ENCODE peak calls at places on chromosomes 6 and 20, in four cellular contexts. Y, U, D and M are unnamed samples.

GRCh38 chr6:169026175-169026574 is 227.5 kb downstream of the THBS2 start:
- DNase-seq in U (no peak), Y (no peak), D (no peak), M (no peak)

GRCh38 chr6:159404296-159404695 is 235.1 kb downstream of the FNDC1 start:
- DNase-seq in D (no peak), U (no peak), Y (no peak), M (no peak)

GRCh38 chr6:37868447-37868825 is 48.9 kb downstream of the ZFAND3 start:
- DNase-seq in D (no peak), U (no peak), Y (no peak), M (no peak)

GRCh38 chr6:40227735-40228134 is 293.5 kb upstream of the MOCS1 start:
- DNase-seq in D (no peak), Y (no peak), U (no peak), M (no peak)

GRCh38 chr20:30513050-30513628 is 744.3 kb upstream of the DEFB115 start:
- DNase-seq in D (no peak), U (no peak), Y (no peak), M (no peak)

GRCh38 chr20:25632940-25633790 is 9.4 kb upstream of the NANP start:
- DNase-seq in U (no peak), Y (no peak), D (no peak), M (no peak)

GRCh38 chr6:72783035-72783434 is 161.2 kb downstream of the KCNQ5 start:
- DNase-seq in D (no peak), Y (no peak), U (no peak), M (no peak)

GRCh38 chr20:10667077-10667401 is 6.8 kb downstream of the JAG1 start:
- DNase-seq in D (no peak), U (peak; percentile 43), Y (no peak), M (no peak)

GRCh38 chr6:157535354-157536217 is 154.6 kb downstream of the ZDHHC14 start:
- DNase-seq in U (peak; percentile 37), Y (no peak), D (no peak), M (no peak)

GRCh38 chr6:148854992-148855391 is 108.2 kb downstream of the UST start:
- DNase-seq in D (no peak), U (no peak), Y (no peak), M (no peak)

GRCh38 chr6:44043479-44044153 is 83.6 kb downstream of the MRPL14 start:
- DNase-seq in D (no peak), U (peak; percentile 64), Y (no peak), M (no peak)

GRCh38 chr6:112717401-112717800 is 370.3 kb downstream of the RFPL4B start:
- DNase-seq in Y (no peak), U (no peak), D (no peak), M (no peak)

GRCh38 chr20:57476073-57476526 is 48.8 kb downstream of the CTCFL start:
- DNase-seq in Y (no peak), U (no peak), D (no peak), M (no peak)

GRCh38 chr6:88636871-88637270 is 326.5 kb downstream of the RNGTT start:
- DNase-seq in Y (no peak), D (no peak), U (no peak), M (no peak)

GRCh38 chr6:161021543-161021942 is 30.0 kb downstream of the MAP3K4 start:
- DNase-seq in Y (no peak), D (no peak), U (no peak), M (no peak)

GRCh38 chr6:83252717-83253116 is 59.6 kb downstream of the RWDD2A start:
- DNase-seq in Y (no peak), U (no peak), D (peak; percentile 51), M (no peak)

GRCh38 chr20:9617062-9617461 is 102.7 kb downstream of the LAMP5 start:
- DNase-seq in D (peak; percentile 23), U (peak; percentile 29), Y (no peak), M (peak; percentile 50)

GRCh38 chr20:48295445-48295903 is 510.2 kb upstream of the SULF2 start:
- DNase-seq in D (peak; percentile 79), Y (no peak), U (peak; percentile 49), M (peak; percentile 18)

GRCh38 chr6:41199427-41200246 is 1.3 kb downstream of the TREML2 start:
- DNase-seq in D (no peak), U (no peak), Y (no peak), M (no peak)

GRCh38 chr20:36352843-36353553 is 46.9 kb downstream of the DLGAP4 start:
- DNase-seq in U (no peak), Y (no peak), D (no peak), M (no peak)

GRCh38 chr6:32401564-32401963 is 5.4 kb downstream of the BTNL2 start:
- DNase-seq in U (no peak), D (no peak), Y (no peak), M (no peak)

GRCh38 chr6:32397252-32397920 is 9.6 kb downstream of the BTNL2 start:
- DNase-seq in D (no peak), Y (no peak), U (no peak), M (no peak)

GRCh38 chr6:32393660-32394420 is 13.1 kb downstream of the BTNL2 start:
- DNase-seq in U (no peak), D (no peak), Y (no peak), M (peak; percentile 36)

GRCh38 chr6:32396028-32396427 is 11.0 kb downstream of the BTNL2 start:
- DNase-seq in U (no peak), D (no peak), Y (no peak), M (no peak)
- TF ChIP-seq CTCF in U (no peak), D (no peak), Y (no peak), M (no peak)

DNA sequence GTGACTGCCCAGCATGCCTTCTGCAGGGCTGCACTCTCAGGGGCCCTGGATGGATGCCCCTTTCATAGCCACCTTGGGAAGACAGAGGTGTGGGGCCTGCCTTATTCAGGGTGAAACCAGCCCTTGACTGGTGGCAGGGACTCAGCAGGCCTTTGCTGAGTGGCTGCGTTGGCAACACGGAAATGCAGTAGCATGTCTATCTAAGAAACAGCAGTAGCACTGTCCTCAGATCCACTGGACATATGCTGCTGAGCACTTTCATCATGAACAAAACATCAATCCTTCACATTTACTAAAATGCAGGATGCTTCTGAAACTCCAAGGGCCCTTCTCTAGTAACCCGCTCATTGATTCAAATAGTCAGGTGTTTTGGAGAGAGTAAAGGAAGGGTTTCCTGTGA is 4.9 kb upstream of the TBXT start:
- DNase-seq in U (no peak), Y (no peak), D (no peak), M (no peak)
- TF ChIP-seq CTCF in U (no peak), Y (no peak), D (no peak), M (no peak)

GRCh38 chr6:16239090-16239797 is 857 bp downstream of the GMPR start:
- DNase-seq in Y (no peak), D (no peak), U (peak; percentile 58), M (peak; percentile 60)
- TF ChIP-seq CTCF in Y (no peak), D (peak; percentile 41), U (peak; percentile 60), M (no peak)

GRCh38 chr20:22442318-22442717 is 142.1 kb downstream of the FOXA2 start:
- DNase-seq in D (no peak), U (no peak), Y (no peak), M (no peak)

GRCh38 chr20:22438346-22438745 is 146.0 kb downstream of the FOXA2 start:
- DNase-seq in Y (no peak), U (no peak), D (no peak), M (no peak)

GRCh38 chr20:22437354-22437753 is 147.0 kb downstream of the FOXA2 start:
- DNase-seq in U (no peak), D (no peak), Y (no peak), M (no peak)

DNA sequence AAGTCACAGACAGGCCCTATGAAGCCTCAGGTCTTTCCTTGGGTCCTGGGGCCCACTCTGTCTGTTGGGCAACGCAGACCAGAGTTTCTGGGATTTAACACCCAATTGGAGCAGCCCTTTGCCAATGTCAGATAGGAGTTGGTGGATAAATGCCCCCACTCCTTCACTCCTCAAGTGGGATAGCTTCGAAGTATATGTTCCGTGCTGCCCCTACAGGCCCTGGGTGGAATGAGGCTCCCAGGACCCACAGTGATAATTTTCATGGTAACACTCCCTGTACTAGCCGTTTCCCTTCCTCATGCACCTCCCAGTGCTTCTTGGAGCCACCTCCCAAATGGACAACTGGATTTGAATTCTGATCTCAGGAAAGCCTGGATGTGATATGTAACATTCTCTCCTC is 145.4 kb downstream of the FOXA2 start:
- DNase-seq in Y (no peak), U (no peak), D (no peak), M (peak; percentile 14)
- TF ChIP-seq CTCF in Y (no peak), U (no peak), D (no peak), M (peak; percentile 32)